ENCODE peak calls at places on chromosome 14, in eight cellular contexts. Y, O, M, G, K, D, N and B are unnamed samples.

GRCh38 chr14:102212845-102213244 is 73.1 kb downstream of the WDR20 start:
- DNase-seq in Y (no peak), O (no peak), M (no peak), G (peak), K (no peak), D (no peak), N (no peak), B (no peak)

GRCh38 chr14:102732924-102733323 is 44.3 kb upstream of the TRAF3 start:
- DNase-seq in Y (no peak), O (no peak), M (no peak), G (no peak), K (no peak), D (no peak), N (no peak), B (no peak)

GRCh38 chr14:73227812-73228781 is 9.2 kb upstream of the PAPLN start:
- DNase-seq in Y (peak), O (peak), M (peak), G (peak), K (peak), D (peak), N (no peak), B (no peak)

GRCh38 chr14:33715223-33715528 is 235.7 kb downstream of the EGLN3 start:
- DNase-seq in Y (no peak), O (no peak), M (no peak), G (no peak), K (no peak), D (no peak), N (no peak), B (no peak)

GRCh38 chr14:105162374-105162979 is 6.1 kb downstream of the JAG2 start:
- DNase-seq in Y (no peak), O (no peak), M (no peak), G (no peak), K (no peak), D (peak), N (no peak), B (no peak)

GRCh38 chr14:100433428-100433814 is 110.3 kb downstream of the SLC25A47 start:
- DNase-seq in Y (no peak), O (no peak), M (no peak), G (no peak), K (no peak), D (no peak), N (no peak), B (no peak)

GRCh38 chr14:105094193-105094907 is 29.1 kb upstream of the GPR132 start:
- DNase-seq in Y (no peak), O (no peak), M (no peak), G (no peak), K (no peak), D (no peak), N (no peak), B (no peak)

GRCh38 chr14:76261371-76261811 is 109.7 kb downstream of the GPATCH2L start:
- DNase-seq in Y (peak), O (no peak), M (no peak), G (no peak), K (peak), D (no peak), N (no peak), B (no peak)

GRCh38 chr14:41749425-41749824 is 142.7 kb downstream of the LRFN5 start:
- DNase-seq in Y (peak), O (no peak), M (no peak), G (no peak), K (no peak), D (no peak), N (no peak), B (no peak)

GRCh38 chr14:61488417-61488816 is 167.0 kb downstream of the PRKCH start:
- DNase-seq in Y (no peak), O (no peak), M (no peak), G (no peak), K (no peak), D (no peak), N (no peak), B (no peak)

GRCh38 chr14:55198749-55199148 is 7.4 kb upstream of the DLGAP5 start:
- DNase-seq in Y (peak), O (no peak), M (no peak), G (no peak), K (peak), D (no peak), N (no peak), B (no peak)

GRCh38 chr14:66483322-66483721 is 2.8 kb upstream of the CCDC196 start:
- DNase-seq in Y (peak), O (no peak), M (no peak), G (no peak), K (no peak), D (peak), N (no peak), B (no peak)

GRCh38 chr14:76829016-76829365 is 2.8 kb downstream of the LRRC74A start:
- DNase-seq in Y (peak), O (no peak), M (no peak), G (peak), K (no peak), D (peak), N (no peak), B (no peak)

GRCh38 chr14:64611358-64612020 is 61.7 kb downstream of the PPP1R36 start:
- DNase-seq in Y (peak), O (peak), M (no peak), G (no peak), K (peak), D (peak), N (no peak), B (no peak)

GRCh38 chr14:72254940-72255472 is 322.8 kb downstream of the RGS6 start:
- DNase-seq in Y (no peak), O (no peak), M (no peak), G (no peak), K (no peak), D (no peak), N (no peak), B (no peak)

GRCh38 chr14:104924421-104925213 is at the start of gene PLD4:
- DNase-seq in Y (no peak), O (no peak), M (no peak), G (no peak), K (no peak), D (no peak), N (peak), B (no peak)

GRCh38 chr14:78530078-78530477 is 359.9 kb downstream of the NRXN3 start:
- DNase-seq in Y (peak), O (no peak), M (peak), G (no peak), K (no peak), D (no peak), N (no peak), B (no peak)

GRCh38 chr14:55951366-55952206 is 166.6 kb upstream of the PELI2 start:
- DNase-seq in Y (no peak), O (no peak), M (no peak), G (no peak), K (no peak), D (no peak), N (no peak), B (no peak)

GRCh38 chr14:54786816-54787215 is 115.8 kb downstream of the GCH1 start:
- DNase-seq in Y (no peak), O (no peak), M (no peak), G (peak), K (no peak), D (no peak), N (no peak), B (no peak)

GRCh38 chr14:84421611-84422010 is 1108.3 kb upstream of the FLRT2 start:
- DNase-seq in Y (no peak), O (no peak), M (no peak), G (no peak), K (no peak), D (no peak), N (no peak), B (no peak)

GRCh38 chr14:70666364-70666691 is 24.6 kb downstream of the TTC9 start:
- DNase-seq in Y (no peak), O (no peak), M (no peak), G (no peak), K (no peak), D (no peak), N (no peak), B (no peak)

GRCh38 chr14:54567224-54567633 is 301 bp downstream of the SAMD4A start:
- DNase-seq in Y (no peak), O (no peak), M (peak), G (no peak), K (no peak), D (peak), N (no peak), B (no peak)

GRCh38 chr14:89957791-89958190 is 2.1 kb downstream of the TDP1 start:
- DNase-seq in Y (peak), O (no peak), M (no peak), G (no peak), K (no peak), D (no peak), N (no peak), B (no peak)

GRCh38 chr14:100286484-100287191 is 19.6 kb downstream of the SLC25A29 start:
- DNase-seq in Y (no peak), O (no peak), M (peak), G (no peak), K (no peak), D (no peak), N (no peak), B (no peak)

GRCh38 chr14:64461221-64461620 is 4.1 kb upstream of the AKAP5 start:
- DNase-seq in Y (no peak), O (no peak), M (no peak), G (no peak), K (no peak), D (no peak), N (no peak), B (no peak)

GRCh38 chr14:44165286-44165685 is 341.8 kb downstream of the FSCB start:
- DNase-seq in Y (no peak), O (no peak), M (no peak), G (no peak), K (no peak), D (no peak), N (no peak), B (no peak)

GRCh38 chr14:30657050-30657449 is 34.9 kb downstream of the SCFD1 start:
- DNase-seq in Y (no peak), O (no peak), M (no peak), G (no peak), K (no peak), D (no peak), N (no peak), B (no peak)

GRCh38 chr14:61420326-61420725 is 98.9 kb downstream of the PRKCH start:
- DNase-seq in Y (no peak), O (no peak), M (no peak), G (no peak), K (peak), D (no peak), N (no peak), B (no peak)

GRCh38 chr14:32472512-32473472 is 143.7 kb downstream of the AKAP6 start:
- DNase-seq in Y (peak), O (peak), M (no peak), G (peak), K (peak), D (no peak), N (no peak), B (no peak)

GRCh38 chr14:90644882-90645281 is 171.3 kb downstream of the TTC7B start:
- DNase-seq in Y (peak), O (peak), M (no peak), G (peak), K (peak), D (peak), N (no peak), B (no peak)

GRCh38 chr14:24437020-24437735 is 5.4 kb downstream of the SDR39U1 start:
- DNase-seq in Y (no peak), O (no peak), M (no peak), G (no peak), K (no peak), D (no peak), N (no peak), B (no peak)
- TF ChIP-seq CTCF in Y (no peak), O (no peak), M (peak), G (no peak), K (no peak), D (no peak), N (no peak), B (no peak)

GRCh38 chr14:40252817-40253447 is 820.7 kb upstream of the FBXO33 start:
- DNase-seq in Y (no peak), O (no peak), M (peak), G (no peak), K (no peak), D (no peak), N (no peak), B (no peak)
- TF ChIP-seq CTCF in Y (no peak), O (no peak), M (no peak), G (no peak), K (no peak), D (no peak), N (no peak), B (peak)

GRCh38 chr14:52954346-52955214 is 3.7 kb upstream of the FERMT2 start:
- DNase-seq in Y (no peak), O (no peak), M (no peak), G (no peak), K (peak), D (no peak), N (peak), B (no peak)
- TF ChIP-seq CTCF in Y (no peak), O (no peak), M (no peak), G (no peak), K (no peak), D (no peak), N (no peak), B (no peak)

GRCh38 chr14:51131516-51131915 is 36.6 kb upstream of the TRIM9 start:
- DNase-seq in Y (no peak), O (no peak), M (no peak), G (no peak), K (no peak), D (no peak), N (no peak), B (no peak)

GRCh38 chr14:51129130-51129529 is 34.2 kb upstream of the TRIM9 start:
- DNase-seq in Y (no peak), O (no peak), M (no peak), G (no peak), K (no peak), D (no peak), N (no peak), B (no peak)
- TF ChIP-seq CTCF in Y (no peak), O (no peak), M (no peak), G (no peak), K (no peak), D (no peak), N (peak), B (no peak)

GRCh38 chr14:68775614-68776126 is 17.2 kb downstream of the ZFP36L1 start:
- DNase-seq in Y (no peak), O (no peak), M (no peak), G (peak), K (no peak), D (no peak), N (no peak), B (no peak)
- TF ChIP-seq CTCF in Y (no peak), O (no peak), M (no peak), G (no peak), K (no peak), D (no peak), N (peak), B (no peak)

GRCh38 chr14:23727566-23728335 is 91.6 kb downstream of the DHRS2 start:
- DNase-seq in Y (peak), O (no peak), M (no peak), G (no peak), K (peak), D (no peak), N (no peak), B (peak)

GRCh38 chr14:23722675-23723074 is 86.5 kb downstream of the DHRS2 start:
- DNase-seq in Y (no peak), O (no peak), M (no peak), G (no peak), K (no peak), D (no peak), N (no peak), B (no peak)

GRCh38 chr14:23725980-23726746 is 90.0 kb downstream of the DHRS2 start:
- DNase-seq in Y (no peak), O (no peak), M (no peak), G (no peak), K (no peak), D (no peak), N (no peak), B (no peak)

GRCh38 chr14:23723911-23724310 is 87.7 kb downstream of the DHRS2 start:
- DNase-seq in Y (no peak), O (no peak), M (no peak), G (no peak), K (no peak), D (no peak), N (no peak), B (no peak)

GRCh38 chr14:23725528-23725927 is 89.4 kb downstream of the DHRS2 start:
- DNase-seq in Y (no peak), O (no peak), M (no peak), G (no peak), K (no peak), D (no peak), N (no peak), B (no peak)
- TF ChIP-seq CTCF in Y (no peak), O (no peak), M (no peak), G (no peak), K (no peak), D (no peak), N (no peak), B (no peak)